ENCODE peak calls at places on chromosomes 2 and 18, in eight cellular contexts. P is B cell; M is CD8-positive, alpha-beta T cell; G is psoas muscle; E is BJ; Z is GM23338; Q is lung; R is bronchial epithelial cell. U is an unnamed sample.
A peak's percentile ranks its signal among the peaks of the same experiment; 100 is the strongest.

GRCh38 chr18:79521806-79522205 is 126.1 kb downstream of the NFATC1 start:
- DNase-seq in M (no peak), R (no peak), Z (no peak), Q (no peak), G (no peak), E (no peak), P (peak; percentile 5), U (no peak)

GRCh38 chr2:61535449-61535848 is 2.7 kb downstream of the XPO1 start:
- DNase-seq in E (no peak), R (peak; percentile 24), Z (no peak), P (no peak), Q (no peak), M (no peak), G (no peak), U (no peak)

GRCh38 chr2:127398239-127398590 is 10.4 kb upstream of the MAP3K2 start:
- DNase-seq in P (no peak), Q (peak; percentile 89), Z (no peak), M (no peak), G (peak; percentile 92), E (peak; percentile 74), R (peak; percentile 93), U (peak; percentile 89)

GRCh38 chr18:57790316-57790715 is 12.8 kb downstream of the ATP8B1 start:
- DNase-seq in R (no peak), P (no peak), Z (no peak), Q (no peak), G (no peak), E (no peak), M (no peak), U (no peak)

GRCh38 chr2:55112229-55113016 is 62.2 kb upstream of the RTN4 start:
- DNase-seq in Z (no peak), Q (no peak), G (peak; percentile 93), R (no peak), M (no peak), E (no peak), P (no peak), U (no peak)

GRCh38 chr2:70901235-70902066 is 34.2 kb upstream of the ATP6V1B1 start:
- DNase-seq in G (no peak), E (no peak), Z (peak; percentile 82), Q (no peak), R (no peak), M (no peak), P (no peak), U (no peak)

GRCh38 chr2:3470166-3470651 is 49.1 kb downstream of the ADI1 start:
- DNase-seq in E (peak; percentile 68), Q (peak; percentile 76), M (no peak), R (peak; percentile 74), G (peak; percentile 92), Z (no peak), P (no peak), U (no peak)

GRCh38 chr2:55097462-55098410 is 47.5 kb upstream of the RTN4 start:
- DNase-seq in P (no peak), E (no peak), M (no peak), Z (no peak), G (peak; percentile 54), Q (no peak), R (no peak), U (no peak)

DNA sequence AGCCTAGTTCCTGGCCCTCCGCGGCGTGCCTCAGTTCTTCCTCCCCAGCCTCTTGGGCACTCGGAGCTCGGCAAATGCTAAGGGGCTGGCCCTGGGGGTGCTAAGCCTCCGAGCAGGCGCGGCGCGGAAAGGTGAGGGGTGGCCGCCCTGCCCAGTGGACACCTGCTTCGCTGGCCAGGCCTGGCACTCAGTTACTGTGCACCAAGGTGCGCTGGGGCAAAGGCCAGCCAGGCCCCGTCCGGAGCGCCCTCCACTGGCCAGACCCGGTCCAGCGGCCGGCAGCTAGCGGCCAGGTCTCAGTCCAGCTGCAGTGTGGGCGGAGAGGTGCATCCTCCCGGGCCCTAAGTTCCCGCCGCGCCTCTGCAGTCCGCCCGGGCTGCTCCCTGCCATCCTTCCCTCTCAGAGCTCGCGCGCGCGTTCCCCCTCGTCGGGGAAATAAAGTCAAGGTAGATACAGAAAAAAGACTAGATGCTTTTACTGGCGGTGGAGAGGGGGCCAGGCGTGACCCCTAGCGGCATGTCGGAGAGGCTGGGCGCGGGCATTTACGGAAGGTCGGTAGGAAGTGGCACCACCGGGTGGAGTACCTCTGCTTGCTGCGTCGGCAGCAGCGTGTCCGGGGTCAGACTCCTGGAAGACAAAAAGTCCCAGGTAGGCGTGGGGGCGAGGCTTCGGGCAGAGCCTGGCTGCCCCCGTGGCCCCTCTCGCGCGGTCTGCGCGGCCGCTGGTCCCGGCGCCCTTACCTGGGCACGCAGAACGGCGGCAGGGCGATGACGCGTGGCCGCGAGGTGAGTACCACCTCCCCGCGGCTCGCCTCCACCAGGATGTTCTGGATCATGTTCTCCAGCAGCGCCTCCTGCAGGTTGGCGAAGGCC is 9.4 kb upstream of the CRYBA2 start:
- DNase-seq in M (no peak), Q (peak; percentile 71), R (peak; percentile 48), G (no peak), P (no peak), Z (peak; percentile 95), E (no peak), U (peak; percentile 86)
- TF ChIP-seq CTCF in M (peak; percentile 48), Q (no peak), R (peak; percentile 75), G (peak; percentile 22), P (no peak), Z (peak; percentile 87), E (peak; percentile 42), U (peak; percentile 65)

GRCh38 chr2:201709049-201709448 is 10.6 kb upstream of the MPP4 start:
- DNase-seq in G (no peak), R (no peak), Z (no peak), P (no peak), M (no peak), E (no peak), Q (no peak), U (no peak)

GRCh38 chr2:201704536-201704935 is 6.1 kb upstream of the MPP4 start:
- DNase-seq in P (no peak), G (no peak), M (no peak), Z (no peak), Q (no peak), E (no peak), R (no peak), U (no peak)

GRCh38 chr2:201707142-201707541 is 8.7 kb upstream of the MPP4 start:
- DNase-seq in Z (no peak), R (no peak), Q (no peak), P (no peak), G (no peak), M (no peak), E (no peak), U (no peak)

GRCh38 chr2:201709747-201710146 is 11.3 kb upstream of the MPP4 start:
- DNase-seq in Q (no peak), P (no peak), G (no peak), M (no peak), Z (no peak), R (no peak), E (no peak), U (no peak)

GRCh38 chr2:201707753-201708152 is 9.3 kb upstream of the MPP4 start:
- DNase-seq in Z (no peak), Q (no peak), M (no peak), E (no peak), P (no peak), G (no peak), R (peak; percentile 24), U (no peak)
- TF ChIP-seq CTCF in Z (peak; percentile 27), Q (no peak), M (no peak), E (peak; percentile 48), P (no peak), G (no peak), R (no peak), U (no peak)

GRCh38 chr2:218260166-218260565 is 649 bp upstream of the GPBAR1 start:
- DNase-seq in E (no peak), P (no peak), G (no peak), M (no peak), Z (no peak), Q (no peak), R (no peak), U (no peak)

GRCh38 chr2:218260742-218261423 is at the start of gene GPBAR1:
- DNase-seq in G (peak; percentile 70), R (no peak), M (no peak), Z (peak; percentile 71), P (no peak), Q (no peak), E (no peak), U (peak; percentile 78)

GRCh38 chr2:218257390-218257981 is 3.3 kb upstream of the GPBAR1 start:
- DNase-seq in M (peak; percentile 76), Q (peak; percentile 50), Z (peak; percentile 91), R (peak; percentile 36), G (no peak), P (peak; percentile 77), E (no peak), U (peak; percentile 25)

GRCh38 chr2:218261424-218262273 is 834 bp downstream of the GPBAR1 start:
- DNase-seq in R (no peak), P (no peak), Q (no peak), Z (peak; percentile 34), E (no peak), M (no peak), G (no peak), U (no peak)

DNA sequence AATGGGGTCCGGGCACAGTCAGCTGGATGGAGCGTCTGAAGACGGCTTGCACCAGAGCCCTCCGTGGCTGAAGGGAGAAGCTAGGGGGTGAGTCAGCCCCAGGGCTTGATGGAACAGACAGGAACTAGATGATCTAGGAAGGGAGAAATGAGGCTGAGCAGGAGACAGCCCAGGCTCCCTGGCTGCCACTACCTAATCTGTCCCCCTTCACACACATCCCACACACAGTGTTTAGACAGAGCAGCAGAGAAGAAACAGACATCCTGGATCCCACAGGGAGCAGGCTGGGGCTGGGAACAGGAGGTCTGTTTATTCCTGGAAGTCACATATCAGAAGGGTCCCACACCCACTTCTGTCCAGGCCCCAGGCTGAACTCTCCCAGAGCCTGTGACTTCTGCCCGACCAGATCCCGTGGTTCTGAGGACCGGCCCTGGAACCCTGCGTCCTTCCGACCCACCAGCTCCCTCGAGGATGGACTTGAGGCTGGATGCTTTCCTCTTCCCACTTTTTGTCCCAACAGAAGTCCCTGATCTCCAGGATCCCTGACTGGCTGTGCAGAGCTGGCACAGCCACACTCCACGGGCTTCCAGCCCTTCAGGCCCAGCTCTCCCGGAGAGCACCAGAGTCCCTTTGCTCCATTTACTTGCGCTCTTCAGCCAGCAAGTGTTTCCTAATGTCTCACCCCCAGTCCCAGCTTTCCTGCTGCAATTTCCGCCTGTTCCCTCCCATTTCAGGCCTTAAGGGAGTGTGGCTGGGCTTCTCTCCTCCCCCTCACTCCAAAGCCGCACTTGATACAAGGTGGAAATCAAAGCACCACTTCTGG is 1.5 kb upstream of the GPBAR1 start:
- DNase-seq in Q (peak; percentile 74), M (no peak), G (peak; percentile 78), Z (peak; percentile 24), R (peak; percentile 50), P (no peak), E (no peak), U (no peak)
- TF ChIP-seq CTCF in Q (no peak), M (no peak), G (no peak), Z (no peak), R (no peak), P (no peak), E (no peak), U (no peak)

GRCh38 chr2:89849731-89850130 is 1158.3 kb downstream of the RPIA start:
- DNase-seq in E (no peak), Q (no peak), M (no peak), Z (no peak), R (no peak), G (no peak), P (no peak), U (no peak)

GRCh38 chr2:89850481-89850880 is 1159.0 kb downstream of the RPIA start:
- DNase-seq in G (no peak), P (no peak), Z (no peak), R (no peak), M (no peak), Q (no peak), E (no peak), U (no peak)

GRCh38 chr2:89848763-89849162 is 1157.3 kb downstream of the RPIA start:
- DNase-seq in Q (no peak), Z (no peak), P (no peak), G (no peak), R (no peak), M (no peak), E (no peak), U (no peak)

GRCh38 chr2:89851583-89851905 is 1160.1 kb downstream of the RPIA start:
- DNase-seq in E (no peak), P (no peak), Q (no peak), G (no peak), M (no peak), R (no peak), Z (no peak), U (no peak)

DNA sequence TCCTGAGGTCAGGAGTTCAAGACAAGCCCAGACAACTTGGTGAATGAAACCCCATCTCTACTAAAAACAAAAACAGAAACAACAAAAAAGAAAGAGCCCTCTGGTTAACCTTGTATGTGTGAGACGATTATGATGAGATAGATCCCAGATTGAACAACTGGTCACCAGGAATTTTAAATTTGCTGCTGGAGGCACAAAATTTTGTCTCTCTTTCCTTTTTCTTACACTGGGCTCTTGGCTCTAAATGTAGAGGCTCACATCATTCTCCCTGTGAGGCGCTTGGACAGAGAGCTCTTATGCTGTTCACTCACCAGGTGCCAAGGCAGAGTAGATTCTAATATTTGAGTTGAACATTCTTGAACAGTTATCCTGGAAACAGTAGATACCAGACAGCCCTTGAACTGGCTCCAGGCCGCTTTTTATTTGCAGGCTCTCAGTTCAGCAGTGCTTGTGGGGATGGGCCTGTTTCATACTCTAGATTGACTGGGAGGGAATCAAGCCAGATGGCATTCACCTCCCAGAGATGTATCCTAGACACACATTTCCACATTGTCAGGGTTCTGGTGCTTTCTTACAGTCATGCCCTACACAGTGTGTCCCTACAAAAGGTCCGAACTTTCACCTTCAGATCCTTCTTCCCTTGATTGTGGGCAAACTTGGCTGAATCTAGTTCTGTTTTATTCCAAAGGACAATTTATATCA is 1159.6 kb downstream of the RPIA start:
- DNase-seq in Q (no peak), E (no peak), G (no peak), P (no peak), M (no peak), Z (no peak), R (no peak), U (no peak)
- TF ChIP-seq CTCF in Q (no peak), E (no peak), G (no peak), P (no peak), M (no peak), Z (no peak), R (no peak), U (no peak)